ENCODE peak calls at places on chromosomes 13 and 19, in five cellular contexts. D, V, K, G and Z are unnamed samples.

GRCh38 chr13:80361883-80362327 is 21.0 kb upstream of the SPRY2 start:
- DNase-seq in D (no peak), V (no peak), K (no peak), G (no peak), Z (no peak)

GRCh38 chr19:17606786-17607185 is 51.3 kb downstream of the COLGALT1 start:
- DNase-seq in D (no peak), V (no peak), K (no peak), G (no peak), Z (no peak)

GRCh38 chr19:24054044-24054935 is 32.7 kb upstream of the ZNF254 start:
- DNase-seq in D (no peak), V (peak), K (peak), G (peak), Z (no peak)

GRCh38 chr13:112752711-112753541 is 63.1 kb downstream of the ATP11A start:
- DNase-seq in D (no peak), V (no peak), K (no peak), G (no peak), Z (peak)

GRCh38 chr19:45087531-45087930 is 5.4 kb upstream of the PPP1R37 start:
- DNase-seq in D (no peak), V (no peak), K (no peak), G (no peak), Z (peak)

GRCh38 chr19:28929026-28929425 is 283.9 kb downstream of the UQCRFS1 start:
- DNase-seq in D (no peak), V (no peak), K (peak), G (peak), Z (no peak)

GRCh38 chr13:68078457-68078856 is 848.3 kb upstream of the PCDH9 start:
- DNase-seq in D (no peak), V (no peak), K (no peak), G (no peak), Z (no peak)

GRCh38 chr19:58395220-58395978 is at the start of gene RNF225:
- DNase-seq in D (no peak), V (no peak), K (no peak), G (no peak), Z (no peak)

GRCh38 chr19:11191273-11191755 is 6.0 kb downstream of the KANK2 start:
- DNase-seq in D (peak), V (peak), K (peak), G (peak), Z (no peak)

GRCh38 chr19:53586277-53586691 is 45.5 kb upstream of the DPRX start:
- DNase-seq in D (no peak), V (no peak), K (no peak), G (no peak), Z (no peak)

GRCh38 chr19:46192990-46193650 is 36.4 kb upstream of the IGFL1 start:
- DNase-seq in D (no peak), V (peak), K (peak), G (peak), Z (no peak)

GRCh38 chr19:10505583-10506229 is 2.5 kb upstream of the KEAP1 start:
- DNase-seq in D (peak), V (peak), K (peak), G (no peak), Z (peak)

GRCh38 chr13:30312859-30313258 is 5.5 kb upstream of the KATNAL1 start:
- DNase-seq in D (no peak), V (no peak), K (peak), G (no peak), Z (no peak)

GRCh38 chr19:45008554-45008953 is 7.3 kb downstream of the RELB start:
- DNase-seq in D (no peak), V (no peak), K (no peak), G (no peak), Z (no peak)

GRCh38 chr19:43759515-43759914 is 4.8 kb upstream of the SMG9 start:
- DNase-seq in D (no peak), V (peak), K (peak), G (no peak), Z (no peak)

GRCh38 chr19:1615156-1615765 is 10.0 kb upstream of the UQCR11 start:
- DNase-seq in D (no peak), V (no peak), K (no peak), G (no peak), Z (no peak)

GRCh38 chr13:113582841-113583631 is 1.5 kb upstream of the TFDP1 start:
- DNase-seq in D (peak), V (peak), K (no peak), G (no peak), Z (no peak)

GRCh38 chr19:33472696-33473624 is 48.6 kb downstream of the PEPD start:
- DNase-seq in D (peak), V (peak), K (peak), G (peak), Z (no peak)

GRCh38 chr19:7074705-7075282 is 5.3 kb downstream of the ZNF557 start:
- DNase-seq in D (no peak), V (no peak), K (no peak), G (no peak), Z (no peak)

GRCh38 chr19:18629166-18630088 is 7.4 kb upstream of the KLHL26 start:
- DNase-seq in D (no peak), V (no peak), K (peak), G (peak), Z (no peak)

GRCh38 chr13:52665325-52665724 is 12.7 kb downstream of the SUGT1 start:
- DNase-seq in D (no peak), V (no peak), K (peak), G (no peak), Z (no peak)

GRCh38 chr19:13633522-13633922 is 127.2 kb upstream of the CACNA1A start:
- DNase-seq in D (no peak), V (no peak), K (no peak), G (no peak), Z (no peak)

GRCh38 chr13:46552302-46552680 is 679 bp upstream of the LRCH1 start:
- DNase-seq in D (peak), V (no peak), K (no peak), G (no peak), Z (no peak)

GRCh38 chr13:51912091-51912490 is 50.3 kb downstream of the CCDC70 start:
- DNase-seq in D (no peak), V (no peak), K (no peak), G (no peak), Z (no peak)

GRCh38 chr19:5403968-5404640 is 51.1 kb upstream of the ZNRF4 start:
- DNase-seq in D (peak), V (peak), K (peak), G (peak), Z (peak)

GRCh38 chr13:110868631-110869165 is 46.2 kb downstream of the ANKRD10 start:
- DNase-seq in D (no peak), V (no peak), K (no peak), G (no peak), Z (no peak)

GRCh38 chr13:94558721-94559120 is 37.2 kb downstream of the TGDS start:
- DNase-seq in D (no peak), V (no peak), K (no peak), G (no peak), Z (no peak)

GRCh38 chr19:794989-795658 is 2.1 kb upstream of the PTBP1 start:
- DNase-seq in D (peak), V (no peak), K (no peak), G (no peak), Z (no peak)

GRCh38 chr13:30806784-30807183 is 71.4 kb downstream of the ALOX5AP start:
- DNase-seq in D (no peak), V (peak), K (peak), G (no peak), Z (no peak)

GRCh38 chr19:58518261-58519086 is 1.1 kb downstream of the ZBTB45 start:
- DNase-seq in D (no peak), V (peak), K (peak), G (no peak), Z (no peak)

GRCh38 chr19:15432018-15432494 is 13.3 kb upstream of the AKAP8L start:
- DNase-seq in D (no peak), V (no peak), K (no peak), G (no peak), Z (no peak)

GRCh38 chr19:1591421-1592022 is 1.1 kb downstream of the MBD3 start:
- DNase-seq in D (no peak), V (no peak), K (peak), G (no peak), Z (no peak)

GRCh38 chr13:110713642-110713952 is at the start of gene ING1:
- DNase-seq in D (no peak), V (no peak), K (no peak), G (no peak), Z (no peak)

GRCh38 chr19:15288146-15288963 is 44.0 kb downstream of the BRD4 start:
- DNase-seq in D (no peak), V (no peak), K (no peak), G (no peak), Z (no peak)

GRCh38 chr19:28466107-28467045 is 746.6 kb downstream of the UQCRFS1 start:
- DNase-seq in D (no peak), V (peak), K (peak), G (no peak), Z (peak)

GRCh38 chr19:14135355-14135754 is 1.0 kb downstream of the ASF1B start:
- DNase-seq in D (no peak), V (no peak), K (no peak), G (no peak), Z (no peak)

GRCh38 chr19:38506723-38507550 is 73.4 kb downstream of the RYR1 start:
- DNase-seq in D (peak), V (peak), K (peak), G (no peak), Z (peak)

GRCh38 chr13:42820450-42820849 is 39.1 kb downstream of the FAM216B start:
- DNase-seq in D (no peak), V (no peak), K (peak), G (no peak), Z (no peak)

GRCh38 chr19:5336195-5336965 is 4.2 kb downstream of the PTPRS start:
- DNase-seq in D (no peak), V (no peak), K (no peak), G (no peak), Z (no peak)

GRCh38 chr13:27341616-27342015 is 71.0 kb downstream of the RASL11A start:
- DNase-seq in D (no peak), V (no peak), K (no peak), G (no peak), Z (no peak)
- H3K4me3 ChIP-seq in D (no peak), V (no peak), K (no peak), G (no peak), Z (no peak)

DNA sequence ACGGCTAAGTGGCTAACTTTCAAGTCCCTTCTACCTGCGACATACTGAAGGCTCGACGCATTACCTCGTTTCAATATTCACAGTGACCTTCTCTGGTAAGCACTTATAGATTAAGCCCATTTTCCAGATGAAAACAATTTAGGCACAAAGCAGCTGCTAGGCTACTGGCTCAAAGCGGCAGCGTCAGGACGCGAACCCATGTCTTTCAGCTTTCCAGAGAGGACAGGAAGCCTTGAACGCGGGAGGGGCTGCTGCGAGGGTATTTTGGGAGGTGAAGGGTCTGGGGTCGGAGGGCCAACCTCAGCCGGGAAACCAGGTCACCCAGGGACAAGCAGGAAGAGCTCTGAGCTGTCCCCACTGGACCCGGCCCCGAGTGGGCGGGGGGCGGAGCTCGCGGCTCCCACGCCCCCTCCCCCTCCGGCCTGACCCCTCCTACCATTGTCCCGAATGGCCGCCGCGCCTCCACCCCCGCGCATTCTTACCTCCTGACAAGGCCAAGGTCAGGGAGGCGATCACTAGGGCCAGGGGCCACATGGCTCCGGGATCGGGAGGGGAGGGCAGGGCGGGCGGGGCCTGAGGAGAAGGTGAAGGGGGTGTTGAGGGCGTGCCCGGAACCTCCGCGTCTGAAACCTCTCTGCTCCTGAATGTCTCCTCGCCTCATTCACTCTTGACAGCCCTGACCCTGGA is at the start of gene KLK13:
- DNase-seq in D (peak), V (peak), K (peak), G (no peak), Z (no peak)
- H3K4me3 ChIP-seq in D (no peak), V (no peak), K (peak), G (peak), Z (no peak)

DNA sequence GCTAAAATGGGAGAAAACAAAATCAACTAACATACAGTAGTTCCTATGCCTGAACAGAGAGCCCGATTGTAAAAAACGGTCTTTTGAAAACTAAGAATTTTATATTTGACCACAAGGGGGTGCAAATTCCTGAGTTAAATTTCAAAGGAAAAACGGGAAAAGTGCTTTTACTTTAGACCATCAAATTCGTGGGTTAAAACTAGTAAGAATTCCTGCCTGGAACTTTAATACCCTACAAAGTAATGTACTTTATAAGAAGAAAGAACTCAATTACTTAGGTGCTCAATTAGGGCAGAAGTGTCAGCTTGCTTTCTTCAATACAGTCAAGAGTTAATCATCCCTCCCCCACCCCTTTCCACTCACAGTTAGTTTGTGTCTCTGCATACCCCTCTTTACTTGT is 69.8 kb downstream of the KCNRG start:
- DNase-seq in D (no peak), V (no peak), K (peak), G (no peak), Z (no peak)
- H3K4me3 ChIP-seq in D (no peak), V (peak), K (peak), G (no peak), Z (no peak)

GRCh38 chr19:35116085-35116801 is 620 bp downstream of the FXYD3 start:
- DNase-seq in D (no peak), V (no peak), K (no peak), G (no peak), Z (no peak)
- H3K4me3 ChIP-seq in D (peak), V (no peak), K (no peak), G (no peak), Z (no peak)

DNA sequence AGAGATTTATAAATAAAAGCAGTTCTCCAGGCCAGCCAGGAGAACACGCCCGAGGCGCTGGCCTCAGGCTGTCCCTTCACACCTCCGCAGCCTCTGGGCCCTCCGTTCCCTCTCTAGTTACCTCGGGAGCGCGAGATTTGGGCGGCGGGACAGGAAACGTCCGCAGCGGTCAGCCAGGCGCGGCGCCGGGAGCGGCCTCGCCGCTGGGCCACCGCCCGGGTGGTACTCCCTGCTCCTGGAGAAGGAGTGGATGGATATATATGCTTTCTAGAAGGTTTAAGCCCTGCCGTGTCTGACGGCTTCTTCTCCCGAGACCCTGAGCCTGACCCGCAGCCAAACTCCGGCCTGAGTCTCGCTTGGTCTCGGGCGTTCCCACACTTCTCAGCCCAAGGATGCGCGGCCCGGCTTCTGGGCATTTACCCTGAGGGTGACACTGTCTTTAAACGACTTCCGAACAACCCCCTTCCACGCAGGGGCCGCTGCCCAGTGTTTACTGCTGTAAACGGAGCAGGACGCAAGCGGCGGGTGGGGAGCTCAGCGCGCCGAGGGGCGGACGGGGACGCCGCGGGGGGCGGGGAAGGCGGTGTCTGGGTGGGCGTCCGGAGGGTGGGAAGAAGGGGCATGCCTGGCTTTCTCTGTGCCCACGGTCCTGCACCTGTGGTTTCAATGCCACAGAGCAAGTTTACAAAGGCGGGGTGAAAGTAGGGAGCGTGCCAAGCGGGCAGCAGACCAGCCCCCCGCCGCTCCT is 2.0 kb upstream of the ZIC2 start:
- DNase-seq in D (no peak), V (no peak), K (no peak), G (no peak), Z (no peak)
- H3K4me3 ChIP-seq in D (peak), V (no peak), K (no peak), G (peak), Z (no peak)